ENCODE peak calls at places on chromosomes 13 and 19, in five cellular contexts. T, Z, I, A and H are unnamed samples.

GRCh38 chr13:72204291-72204690 is 337.3 kb upstream of the DACH1 start:
- DNase-seq in T (no peak), Z (no peak), I (no peak), A (peak; percentile 2), H (no peak)

GRCh38 chr13:79483302-79483701 is 2.3 kb downstream of the NDFIP2 start:
- DNase-seq in T (no peak), Z (no peak), I (no peak), A (no peak), H (no peak)

GRCh38 chr13:53873558-53873957 is 844.9 kb downstream of the OLFM4 start:
- DNase-seq in T (no peak), Z (no peak), I (no peak), A (no peak), H (no peak)

GRCh38 chr19:8304841-8305621 is 3.1 kb downstream of the CD320 start:
- DNase-seq in T (no peak), Z (no peak), I (no peak), A (peak; percentile 38), H (no peak)

GRCh38 chr13:77523834-77524728 is 11.4 kb upstream of the SCEL start:
- DNase-seq in T (no peak), Z (no peak), I (no peak), A (no peak), H (no peak)

GRCh38 chr19:53130506-53130905 is 2.2 kb downstream of the ZNF415 start:
- DNase-seq in T (no peak), Z (no peak), I (peak; percentile 16), A (no peak), H (no peak)

GRCh38 chr19:33269016-33269415 is 33.3 kb downstream of the CEBPA start:
- DNase-seq in T (no peak), Z (no peak), I (no peak), A (no peak), H (no peak)

GRCh38 chr13:41267106-41267505 is 3.7 kb upstream of the MTRF1 start:
- DNase-seq in T (no peak), Z (no peak), I (no peak), A (no peak), H (no peak)

GRCh38 chr19:9586764-9587163 is 2.5 kb upstream of the ZNF121 start:
- DNase-seq in T (peak; percentile 72), Z (peak; percentile 58), I (peak; percentile 75), A (peak; percentile 82), H (peak; percentile 51)

GRCh38 chr19:58379276-58379675 is 1.6 kb downstream of the ZNF837 start:
- DNase-seq in T (no peak), Z (no peak), I (no peak), A (no peak), H (no peak)

GRCh38 chr13:112849500-112849899 is 119.5 kb upstream of the MCF2L start:
- DNase-seq in T (no peak), Z (no peak), I (no peak), A (no peak), H (no peak)

GRCh38 chr19:50003810-50004419 is 21.3 kb downstream of the VRK3 start:
- DNase-seq in T (no peak), Z (no peak), I (peak; percentile 21), A (peak; percentile 73), H (peak; percentile 55)

GRCh38 chr19:861756-862528 is 2.5 kb downstream of the CFD start:
- DNase-seq in T (peak; percentile 65), Z (peak; percentile 54), I (no peak), A (peak; percentile 63), H (no peak)

GRCh38 chr19:53552001-53552721 is 14.2 kb downstream of the ZNF331 start:
- DNase-seq in T (no peak), Z (no peak), I (no peak), A (no peak), H (no peak)

GRCh38 chr13:93723316-93723715 is 496.7 kb downstream of the GPC6 start:
- DNase-seq in T (no peak), Z (no peak), I (no peak), A (no peak), H (no peak)

GRCh38 chr13:95438297-95438696 is 114.2 kb upstream of the CLDN10 start:
- DNase-seq in T (no peak), Z (no peak), I (no peak), A (no peak), H (no peak)

GRCh38 chr19:48926909-48927308 is 6.6 kb upstream of the DHDH start:
- DNase-seq in T (peak; percentile 16), Z (no peak), I (peak; percentile 65), A (peak; percentile 75), H (peak; percentile 83)

GRCh38 chr13:30577381-30577780 is 40.3 kb upstream of the USPL1 start:
- DNase-seq in T (no peak), Z (peak; percentile 17), I (no peak), A (peak; percentile 57), H (no peak)

GRCh38 chr19:15412832-15413231 is 6.0 kb downstream of the AKAP8L start:
- DNase-seq in T (no peak), Z (no peak), I (no peak), A (no peak), H (no peak)

GRCh38 chr13:93477238-93477637 is 250.6 kb downstream of the GPC6 start:
- DNase-seq in T (no peak), Z (no peak), I (no peak), A (no peak), H (no peak)

GRCh38 chr19:36051637-36052036 is 2.4 kb downstream of the THAP8 start:
- DNase-seq in T (no peak), Z (no peak), I (no peak), A (no peak), H (no peak)

GRCh38 chr19:55080915-55081772 is 5.5 kb downstream of the EPS8L1 start:
- DNase-seq in T (peak; percentile 83), Z (peak; percentile 75), I (no peak), A (peak; percentile 86), H (no peak)

GRCh38 chr19:36688058-36688457 is 646 bp downstream of the ZNF567 start:
- DNase-seq in T (no peak), Z (no peak), I (no peak), A (no peak), H (no peak)